ENCODE peak calls at places on chromosomes 3 and 15, in seven cellular contexts. One of them, this sample, is unnamed.
A peak's percentile ranks its signal among the peaks of the same experiment; 100 is the strongest.

GRCh38 chr15:63831041-63831440 is 2.7 kb downstream of the HERC1 start:
- DNase-seq in cardiac muscle cell: no peak
- DNase-seq in cardiac fibroblast: no peak
- DNase-seq in activated naive CD4-positive, alpha-beta T cell treated with Interleukin-2 at 50 U/mL for 16 hours: no peak
- DNase-seq in activated naive CD8-positive, alpha-beta T cell treated with anti-CD3 and anti-CD28 coated beads for 36 hours: no peak
- DNase-seq in HTR-8/SVneo: no peak
- DNase-seq in GM13977: no peak
- DNase-seq in this sample: no peak

GRCh38 chr3:76065975-76066374 is 280.6 kb upstream of the ZNF717 start:
- DNase-seq in activated naive CD4-positive, alpha-beta T cell treated with Interleukin-2 at 50 U/mL for 16 hours: no peak
- DNase-seq in activated naive CD8-positive, alpha-beta T cell treated with anti-CD3 and anti-CD28 coated beads for 36 hours: no peak
- DNase-seq in cardiac fibroblast: peak; percentile 60
- DNase-seq in cardiac muscle cell: no peak
- DNase-seq in GM13977: no peak
- DNase-seq in HTR-8/SVneo: no peak
- DNase-seq in this sample: no peak

GRCh38 chr3:98645039-98645438 is 51.6 kb upstream of the CPOX start:
- DNase-seq in activated naive CD8-positive, alpha-beta T cell treated with anti-CD3 and anti-CD28 coated beads for 36 hours: no peak
- DNase-seq in activated naive CD4-positive, alpha-beta T cell treated with Interleukin-2 at 50 U/mL for 16 hours: no peak
- DNase-seq in GM13977: no peak
- DNase-seq in cardiac fibroblast: no peak
- DNase-seq in HTR-8/SVneo: no peak
- DNase-seq in cardiac muscle cell: no peak
- DNase-seq in this sample: no peak

GRCh38 chr15:98981851-98982722 is 25.5 kb downstream of the PGPEP1L start:
- DNase-seq in activated naive CD8-positive, alpha-beta T cell treated with anti-CD3 and anti-CD28 coated beads for 36 hours: no peak
- DNase-seq in activated naive CD4-positive, alpha-beta T cell treated with Interleukin-2 at 50 U/mL for 16 hours: no peak
- DNase-seq in HTR-8/SVneo: no peak
- DNase-seq in cardiac fibroblast: peak; percentile 36
- DNase-seq in cardiac muscle cell: no peak
- DNase-seq in GM13977: peak; percentile 73
- DNase-seq in this sample: no peak

GRCh38 chr3:62723636-62724217 is 151.5 kb downstream of the CADPS start:
- DNase-seq in cardiac muscle cell: peak; percentile 25
- DNase-seq in GM13977: no peak
- DNase-seq in cardiac fibroblast: no peak
- DNase-seq in activated naive CD8-positive, alpha-beta T cell treated with anti-CD3 and anti-CD28 coated beads for 36 hours: no peak
- DNase-seq in activated naive CD4-positive, alpha-beta T cell treated with Interleukin-2 at 50 U/mL for 16 hours: no peak
- DNase-seq in HTR-8/SVneo: no peak
- DNase-seq in this sample: no peak

GRCh38 chr3:111943533-111943932 is 35.3 kb upstream of the ABHD10 start:
- DNase-seq in activated naive CD8-positive, alpha-beta T cell treated with anti-CD3 and anti-CD28 coated beads for 36 hours: no peak
- DNase-seq in HTR-8/SVneo: no peak
- DNase-seq in activated naive CD4-positive, alpha-beta T cell treated with Interleukin-2 at 50 U/mL for 16 hours: no peak
- DNase-seq in GM13977: no peak
- DNase-seq in cardiac fibroblast: peak; percentile 55
- DNase-seq in cardiac muscle cell: no peak
- DNase-seq in this sample: no peak

GRCh38 chr3:76566211-76566534 is 473.7 kb upstream of the ROBO2 start:
- DNase-seq in activated naive CD8-positive, alpha-beta T cell treated with anti-CD3 and anti-CD28 coated beads for 36 hours: no peak
- DNase-seq in cardiac fibroblast: no peak
- DNase-seq in HTR-8/SVneo: no peak
- DNase-seq in GM13977: no peak
- DNase-seq in activated naive CD4-positive, alpha-beta T cell treated with Interleukin-2 at 50 U/mL for 16 hours: no peak
- DNase-seq in cardiac muscle cell: no peak
- DNase-seq in this sample: no peak

GRCh38 chr3:73228425-73228824 is 167.0 kb downstream of the EBLN2 start:
- DNase-seq in activated naive CD4-positive, alpha-beta T cell treated with Interleukin-2 at 50 U/mL for 16 hours: no peak
- DNase-seq in cardiac muscle cell: no peak
- DNase-seq in HTR-8/SVneo: no peak
- DNase-seq in GM13977: no peak
- DNase-seq in cardiac fibroblast: no peak
- DNase-seq in activated naive CD8-positive, alpha-beta T cell treated with anti-CD3 and anti-CD28 coated beads for 36 hours: no peak
- DNase-seq in this sample: no peak

GRCh38 chr3:134373278-134373941 is 837 bp downstream of the AMOTL2 start:
- DNase-seq in GM13977: no peak
- DNase-seq in activated naive CD4-positive, alpha-beta T cell treated with Interleukin-2 at 50 U/mL for 16 hours: no peak
- DNase-seq in HTR-8/SVneo: peak; percentile 72
- DNase-seq in cardiac muscle cell: peak; percentile 93
- DNase-seq in cardiac fibroblast: peak; percentile 96
- DNase-seq in activated naive CD8-positive, alpha-beta T cell treated with anti-CD3 and anti-CD28 coated beads for 36 hours: no peak
- DNase-seq in this sample: peak; percentile 74

GRCh38 chr15:56208641-56209155 is 35.0 kb downstream of the RFX7 start:
- DNase-seq in HTR-8/SVneo: no peak
- DNase-seq in GM13977: no peak
- DNase-seq in activated naive CD4-positive, alpha-beta T cell treated with Interleukin-2 at 50 U/mL for 16 hours: no peak
- DNase-seq in cardiac fibroblast: peak; percentile 27
- DNase-seq in activated naive CD8-positive, alpha-beta T cell treated with anti-CD3 and anti-CD28 coated beads for 36 hours: no peak
- DNase-seq in cardiac muscle cell: no peak
- DNase-seq in this sample: no peak

GRCh38 chr3:164723396-164723795 is 354.9 kb downstream of the SI start:
- DNase-seq in GM13977: no peak
- DNase-seq in activated naive CD4-positive, alpha-beta T cell treated with Interleukin-2 at 50 U/mL for 16 hours: no peak
- DNase-seq in HTR-8/SVneo: no peak
- DNase-seq in cardiac fibroblast: no peak
- DNase-seq in activated naive CD8-positive, alpha-beta T cell treated with anti-CD3 and anti-CD28 coated beads for 36 hours: no peak
- DNase-seq in cardiac muscle cell: no peak
- DNase-seq in this sample: no peak

GRCh38 chr3:95434436-95434835 is 1371.6 kb downstream of the NSUN3 start:
- DNase-seq in cardiac fibroblast: peak; percentile 12
- DNase-seq in activated naive CD8-positive, alpha-beta T cell treated with anti-CD3 and anti-CD28 coated beads for 36 hours: no peak
- DNase-seq in HTR-8/SVneo: no peak
- DNase-seq in GM13977: no peak
- DNase-seq in activated naive CD4-positive, alpha-beta T cell treated with Interleukin-2 at 50 U/mL for 16 hours: no peak
- DNase-seq in cardiac muscle cell: no peak
- DNase-seq in this sample: no peak